ENCODE peak calls at places on chromosomes 16 and 17, in four cellular contexts. V is AG04450, H is HCT116, Y is HFF-Myc. M is an unnamed sample.

GRCh38 chr16:87345721-87346424 is 28.7 kb upstream of the C16orf95 start:
- DNase-seq in V (no peak), H (no peak), Y (no peak), M (no peak)

GRCh38 chr17:3034578-3034920 is 28.9 kb downstream of the OR1D5 start:
- DNase-seq in H (no peak), Y (no peak), V (no peak), M (no peak)

GRCh38 chr17:73224663-73225305 is 31.9 kb downstream of the COG1 start:
- DNase-seq in H (no peak), Y (no peak), V (no peak), M (no peak)

GRCh38 chr16:4454618-4455017 is 19.8 kb downstream of the NMRAL1 start:
- DNase-seq in H (no peak), Y (no peak), V (no peak), M (no peak)

GRCh38 chr17:56593073-56593740 is at the start of gene NOG:
- DNase-seq in Y (no peak), H (no peak), V (no peak), M (peak; percentile 54)

GRCh38 chr16:50879873-50880695 is 138.2 kb downstream of the CYLD start:
- DNase-seq in H (no peak), Y (no peak), V (no peak), M (no peak)

GRCh38 chr16:65185379-65185778 is 63.5 kb upstream of the CDH11 start:
- DNase-seq in V (no peak), H (no peak), Y (no peak), M (no peak)

GRCh38 chr17:43438626-43439529 is 40.1 kb downstream of the ARL4D start:
- DNase-seq in Y (no peak), V (no peak), H (no peak), M (no peak)

GRCh38 chr17:81057079-81057730 is 22.3 kb downstream of the BAIAP2 start:
- DNase-seq in V (no peak), Y (no peak), H (no peak), M (no peak)

GRCh38 chr16:57513371-57514102 is 22.8 kb downstream of the CCDC102A start:
- DNase-seq in Y (no peak), V (no peak), H (no peak), M (no peak)

GRCh38 chr16:85523602-85524364 is 89.3 kb upstream of the GSE1 start:
- DNase-seq in Y (no peak), H (no peak), V (no peak), M (no peak)

GRCh38 chr17:72305472-72305871 is 184.7 kb downstream of the SOX9 start:
- DNase-seq in H (no peak), Y (no peak), V (no peak), M (no peak)

GRCh38 chr16:10569629-10570028 is 10.8 kb downstream of the EMP2 start:
- DNase-seq in V (no peak), Y (no peak), H (no peak), M (no peak)

GRCh38 chr17:80512233-80512632 is 32.4 kb upstream of the RPTOR start:
- DNase-seq in H (no peak), Y (no peak), V (no peak), M (no peak)

GRCh38 chr16:21083729-21084268 is 66.8 kb downstream of the DNAH3 start:
- DNase-seq in H (peak; percentile 44), V (no peak), Y (no peak), M (peak; percentile 42)

GRCh38 chr17:21505819-21506815 is 130.0 kb downstream of the KCNJ12 start:
- DNase-seq in V (no peak), H (no peak), Y (no peak), M (no peak)

GRCh38 chr17:39754958-39755549 is 17.3 kb downstream of the GRB7 start:
- DNase-seq in H (no peak), V (no peak), Y (no peak), M (peak; percentile 35)

GRCh38 chr17:78236362-78237127 is 5.1 kb downstream of the TMEM235 start:
- DNase-seq in V (no peak), H (no peak), Y (no peak), M (no peak)

GRCh38 chr17:5282639-5283217 is 644 bp downstream of the RABEP1 start:
- DNase-seq in H (no peak), Y (no peak), V (no peak), M (no peak)

GRCh38 chr16:17205279-17206139 is 265.3 kb downstream of the XYLT1 start:
- DNase-seq in H (no peak), Y (peak; percentile 70), V (peak; percentile 80), M (no peak)

GRCh38 chr17:33602981-33603380 is 309.9 kb upstream of the ASIC2 start:
- DNase-seq in Y (no peak), V (no peak), H (no peak), M (no peak)

GRCh38 chr16:65782537-65783290 is 583.8 kb upstream of the CDH5 start:
- DNase-seq in H (no peak), V (no peak), Y (peak; percentile 61), M (no peak)

GRCh38 chr17:28940675-28941074 is 10.6 kb downstream of the PHF12 start:
- DNase-seq in H (no peak), V (no peak), Y (no peak), M (no peak)

GRCh38 chr17:46774108-46774737 is 44.3 kb downstream of the WNT3 start:
- DNase-seq in H (no peak), Y (no peak), V (no peak), M (no peak)

GRCh38 chr16:31484491-31485171 is 1.7 kb downstream of the SLC5A2 start:
- DNase-seq in H (no peak), Y (no peak), V (no peak), M (no peak)

GRCh38 chr17:78868391-78868790 is 27.8 kb upstream of the USP36 start:
- DNase-seq in V (peak; percentile 56), H (no peak), Y (peak; percentile 83), M (no peak)

GRCh38 chr17:75942473-75942872 is 1.6 kb upstream of the FBF1 start:
- DNase-seq in Y (no peak), V (no peak), H (no peak), M (no peak)

GRCh38 chr17:75937652-75938051 is 3.2 kb downstream of the FBF1 start:
- DNase-seq in V (no peak), H (no peak), Y (no peak), M (no peak)

GRCh38 chr17:75941442-75941819 is 589 bp upstream of the FBF1 start:
- DNase-seq in Y (no peak), V (no peak), H (no peak), M (no peak)

GRCh38 chr17:75945202-75945601 is 4.4 kb upstream of the FBF1 start:
- DNase-seq in Y (no peak), V (no peak), H (no peak), M (no peak)

GRCh38 chr17:75940727-75941441 is at the start of gene FBF1:
- DNase-seq in H (peak; percentile 94), V (peak; percentile 79), Y (peak; percentile 58), M (peak; percentile 98)
- TF ChIP-seq CTCF in H (no peak), V (peak; percentile 8), Y (no peak), M (no peak)

GRCh38 chr16:2785101-2785991 is 2.0 kb downstream of the PRSS33 start:
- DNase-seq in Y (no peak), V (no peak), H (no peak), M (no peak)

GRCh38 chr16:2786061-2786825 is 1.1 kb downstream of the PRSS33 start:
- DNase-seq in H (no peak), V (no peak), Y (no peak), M (no peak)

GRCh38 chr16:2784536-2785100 is 2.7 kb downstream of the PRSS33 start:
- DNase-seq in V (no peak), Y (no peak), H (no peak), M (no peak)

GRCh38 chr16:2782583-2783351 is 4.6 kb downstream of the PRSS33 start:
- DNase-seq in H (no peak), V (no peak), Y (no peak), M (no peak)

DNA sequence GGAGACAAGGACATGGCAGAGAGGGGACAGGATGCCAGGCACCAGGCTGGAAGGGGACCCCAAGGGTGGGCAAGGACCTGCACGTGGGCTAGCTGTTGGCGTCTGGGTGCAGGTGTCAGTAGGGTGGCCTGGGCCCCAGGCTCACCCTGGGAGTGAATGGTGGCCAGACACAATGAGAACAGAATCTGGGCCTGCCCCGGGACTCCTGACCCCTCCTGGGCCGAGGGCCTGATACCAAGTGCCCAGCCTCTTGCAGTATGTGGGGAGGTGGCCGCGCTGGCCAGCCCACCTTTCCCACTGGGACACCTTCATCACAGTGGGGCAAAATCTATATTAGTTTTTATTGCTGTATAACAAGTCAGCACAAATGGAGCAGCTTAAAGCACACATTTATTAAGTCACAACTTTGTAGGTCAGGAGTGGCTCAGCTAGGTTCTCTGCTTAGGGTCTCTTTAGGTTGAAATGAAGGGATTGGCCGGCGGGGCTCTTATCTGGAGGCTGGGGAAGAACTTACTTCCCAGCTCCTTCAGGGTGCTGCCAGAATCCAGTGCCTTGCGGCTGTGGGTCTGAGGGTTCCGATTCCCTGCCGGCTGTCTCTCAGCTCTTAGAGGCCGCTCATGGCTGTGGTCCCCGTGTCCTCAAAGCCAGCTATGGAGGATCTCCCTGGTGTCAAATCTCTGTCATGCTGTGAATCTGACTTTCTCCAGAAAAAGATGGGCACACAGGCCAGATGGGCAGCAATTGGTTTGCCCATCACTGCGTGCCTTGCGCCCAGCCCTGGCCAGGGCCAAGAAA is 3.6 kb downstream of the PRSS33 start:
- DNase-seq in V (no peak), H (no peak), Y (no peak), M (no peak)
- TF ChIP-seq CTCF in V (no peak), H (no peak), Y (no peak), M (no peak)

GRCh38 chr17:57603978-57604377 is 141.1 kb downstream of the CCDC182 start:
- DNase-seq in V (no peak), H (no peak), Y (no peak), M (no peak)

GRCh38 chr17:57605734-57606105 is 139.4 kb downstream of the CCDC182 start:
- DNase-seq in H (no peak), Y (no peak), V (no peak), M (no peak)

GRCh38 chr17:57603541-57603940 is 141.6 kb downstream of the CCDC182 start:
- DNase-seq in H (no peak), V (no peak), Y (no peak), M (no peak)

GRCh38 chr17:57606111-57606875 is 138.8 kb downstream of the CCDC182 start:
- DNase-seq in H (no peak), Y (no peak), V (no peak), M (no peak)

DNA sequence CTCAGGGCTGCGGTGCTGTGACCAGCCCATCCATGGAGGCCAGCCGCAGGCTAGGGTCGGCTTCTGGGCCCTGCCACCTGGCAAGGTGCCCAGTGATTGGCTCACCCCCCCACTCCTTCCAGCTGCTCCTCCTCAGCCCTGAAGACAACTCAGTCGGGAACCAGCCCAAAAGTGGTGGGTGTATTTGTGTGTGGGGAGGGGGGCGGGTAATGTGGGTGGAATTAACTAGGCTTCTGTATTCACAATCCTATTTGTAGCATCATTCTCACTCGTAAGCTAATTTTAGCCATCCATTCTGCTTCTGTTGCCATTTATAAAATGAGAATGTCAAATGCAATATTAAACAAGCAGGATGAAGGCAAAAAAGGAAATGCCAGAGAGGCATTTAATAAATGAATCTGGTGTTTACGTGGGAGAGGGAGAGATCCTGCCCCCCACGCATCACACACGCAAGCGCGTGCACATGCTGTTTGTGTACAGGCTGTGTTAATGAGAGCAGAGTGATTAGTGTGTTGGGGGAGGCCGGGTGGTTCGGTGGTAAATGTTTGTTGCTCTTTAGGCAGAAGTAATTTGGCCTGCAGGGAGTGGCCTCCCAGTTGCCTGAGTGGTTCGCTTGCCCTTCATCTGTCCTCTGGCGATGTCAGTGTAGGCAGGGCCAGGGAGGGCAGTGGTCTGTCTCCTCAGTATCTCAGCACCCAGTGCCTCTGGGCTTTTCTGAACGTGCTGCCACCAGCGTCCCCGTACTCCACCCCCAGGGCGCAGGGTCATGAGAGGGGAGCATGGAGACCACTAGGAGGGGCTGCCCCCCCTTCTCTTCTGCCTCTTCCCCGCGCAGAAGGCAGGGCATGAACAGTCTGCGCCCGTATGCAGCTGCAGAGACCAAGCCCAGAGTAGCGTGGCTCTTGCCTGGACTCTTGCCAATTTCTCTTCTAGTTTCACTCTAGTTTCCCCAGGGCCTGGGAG is 140.0 kb downstream of the CCDC182 start:
- DNase-seq in H (no peak), Y (no peak), V (peak; percentile 24), M (peak; percentile 56)
- TF ChIP-seq CTCF in H (no peak), Y (no peak), V (peak; percentile 6), M (no peak)

GRCh38 chr16:47258874-47259461 is 115.2 kb upstream of the NETO2 start:
- DNase-seq in H (peak; percentile 18), V (peak; percentile 2), Y (peak; percentile 15), M (peak; percentile 9)
- TF ChIP-seq CTCF in H (peak; percentile 34), V (peak; percentile 79), Y (peak; percentile 80), M (peak; percentile 21)